ENCODE peak calls at places on chromosomes 11 and 22, in six cellular contexts. U is HCT116; F is endothelial cell; K is psoas muscle; B is stimulated activated CD8-positive, alpha-beta memory T cell treated with anti-CD3 and anti-CD28 coated beads, Interleukin-7, amount 100 ng/mL, for 4 hours; E is left ventricle myocardium inferior. L is an unnamed sample.
A peak's percentile ranks its signal among the peaks of the same experiment; 100 is the strongest.

GRCh38 chr22:25939384-25939783 is 197.4 kb downstream of the MYO18B start:
- DNase-seq in U (no peak), F (no peak), K (no peak), B (no peak), E (no peak), L (no peak)

GRCh38 chr11:118214210-118214914 is 10.4 kb downstream of the JAML start:
- DNase-seq in U (no peak), F (no peak), K (no peak), B (no peak), E (peak; percentile 24), L (no peak)

GRCh38 chr11:102991776-102992175 is 36.2 kb upstream of the MMP13 start:
- DNase-seq in U (no peak), F (no peak), K (no peak), B (no peak), E (no peak), L (no peak)

GRCh38 chr11:83026229-83026628 is 45.5 kb downstream of the RAB30 start:
- DNase-seq in U (no peak), F (no peak), K (no peak), B (no peak), E (no peak), L (no peak)

GRCh38 chr11:71118671-71119250 is 133.6 kb downstream of the SHANK2 start:
- DNase-seq in U (no peak), F (no peak), K (no peak), B (no peak), E (no peak), L (no peak)

GRCh38 chr11:120945042-120945441 is 78.9 kb upstream of the TBCEL start:
- DNase-seq in U (no peak), F (no peak), K (no peak), B (no peak), E (no peak), L (no peak)

GRCh38 chr11:88454881-88455280 is 117.3 kb upstream of the CTSC start:
- DNase-seq in U (no peak), F (no peak), K (no peak), B (no peak), E (no peak), L (no peak)

GRCh38 chr22:40627612-40628011 is 8.9 kb downstream of the MRTFA start:
- DNase-seq in U (no peak), F (no peak), K (no peak), B (no peak), E (no peak), L (no peak)

GRCh38 chr22:17860220-17860965 is 86.1 kb upstream of the BID start:
- DNase-seq in U (no peak), F (no peak), K (no peak), B (no peak), E (no peak), L (no peak)

GRCh38 chr11:4887591-4887990 is 5.9 kb downstream of the OR51T1 start:
- DNase-seq in U (no peak), F (no peak), K (no peak), B (no peak), E (no peak), L (no peak)

GRCh38 chr22:36077261-36077660 is 48.6 kb upstream of the RBFOX2 start:
- DNase-seq in U (no peak), F (no peak), K (no peak), B (no peak), E (no peak), L (no peak)

GRCh38 chr11:57214494-57214893 is 22.6 kb downstream of the APLNR start:
- DNase-seq in U (no peak), F (no peak), K (no peak), B (no peak), E (no peak), L (no peak)